ENCODE peak calls at places on chromosome 21, in nine cellular contexts. R, B, F, U, A, J, T, S and K are unnamed samples. For H3K9me3, the result is how much of the 10 kb centered on the place peaks cover.

GRCh38 chr21:39788383-39788782 is 43.4 kb downstream of the IGSF5 start:
- DNase-seq in R (peak), B (peak), F (no peak), U (peak), A (no peak), J (peak), T (peak), S (peak), K (no peak)

GRCh38 chr21:38805282-38806152 is at the start of gene ETS2:
- DNase-seq in R (peak), B (peak), F (peak), U (peak), A (peak), J (peak), T (peak), S (peak), K (peak)

GRCh38 chr21:42349420-42350075 is 1.2 kb downstream of the TFF2 start:
- DNase-seq in R (no peak), B (no peak), F (no peak), U (no peak), A (no peak), J (no peak), T (no peak), S (no peak), K (no peak)

GRCh38 chr21:42562258-42562657 is 48.6 kb downstream of the SLC37A1 start:
- DNase-seq in R (peak), B (no peak), F (no peak), U (no peak), A (no peak), J (no peak), T (no peak), S (peak), K (no peak)

GRCh38 chr21:39538453-39539042 is 74.2 kb upstream of the B3GALT5 start:
- DNase-seq in R (no peak), B (no peak), F (no peak), U (no peak), A (no peak), J (no peak), T (no peak), S (no peak), K (no peak)

GRCh38 chr21:25639922-25640670 is 1.0 kb downstream of the JAM2 start:
- DNase-seq in R (peak), B (no peak), F (no peak), U (peak), A (no peak), J (peak), T (peak), S (no peak), K (no peak)

GRCh38 chr21:39029086-39029772 is 154.0 kb downstream of the PSMG1 start:
- DNase-seq in R (no peak), B (no peak), F (no peak), U (no peak), A (no peak), J (no peak), T (no peak), S (no peak), K (no peak)

GRCh38 chr21:15415541-15416261 is 314.1 kb upstream of the USP25 start:
- DNase-seq in R (no peak), B (no peak), F (no peak), U (no peak), A (no peak), J (no peak), T (no peak), S (peak), K (no peak)

GRCh38 chr21:16563795-16564194 is 834.0 kb downstream of the USP25 start:
- DNase-seq in R (no peak), B (peak), F (no peak), U (peak), A (no peak), J (peak), T (no peak), S (peak), K (no peak)

DNA sequence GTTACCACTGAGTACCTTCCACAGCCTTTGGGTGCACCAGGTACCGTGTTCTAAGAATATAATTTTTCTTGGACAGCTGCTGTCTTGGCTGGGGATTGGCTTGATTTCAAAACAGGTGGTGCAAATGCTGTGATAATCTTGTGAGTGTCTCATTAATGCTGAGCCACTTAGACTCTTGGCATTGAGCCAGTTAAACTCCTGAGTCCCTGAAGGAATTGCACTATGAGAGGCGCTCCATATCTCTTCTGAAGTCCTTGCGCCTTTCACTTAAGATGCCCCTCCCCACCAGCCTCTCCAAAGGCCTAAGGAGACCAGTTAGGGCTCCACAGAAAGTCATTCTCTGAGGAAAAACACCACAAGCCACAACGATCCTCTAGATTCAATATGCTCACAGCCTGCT is 51.0 kb downstream of the BACH1 start:
- DNase-seq in R (no peak), B (peak), F (no peak), U (no peak), A (no peak), J (no peak), T (no peak), S (no peak), K (no peak)
- H3K4me3 ChIP-seq in R (no peak), B (no peak), F (no peak), U (no peak), A (no peak), J (no peak), T (no peak), S (no peak), K (no peak)

GRCh38 chr21:21807598-21807903 is 809.3 kb downstream of the NCAM2 start:
- DNase-seq in R (no peak), B (no peak), F (no peak), U (no peak), A (no peak), J (no peak), T (no peak), S (no peak), K (no peak)

GRCh38 chr21:21816778-21817177 is 818.6 kb downstream of the NCAM2 start:
- DNase-seq in R (no peak), B (no peak), F (no peak), U (no peak), A (no peak), J (no peak), T (no peak), S (no peak), K (no peak)

GRCh38 chr21:21818898-21819297 is 820.7 kb downstream of the NCAM2 start:
- DNase-seq in R (no peak), B (no peak), F (no peak), U (no peak), A (no peak), J (no peak), T (no peak), S (no peak), K (no peak)

GRCh38 chr21:21813934-21814333 is 815.7 kb downstream of the NCAM2 start:
- DNase-seq in R (no peak), B (no peak), F (no peak), U (no peak), A (no peak), J (no peak), T (no peak), S (no peak), K (no peak)

DNA sequence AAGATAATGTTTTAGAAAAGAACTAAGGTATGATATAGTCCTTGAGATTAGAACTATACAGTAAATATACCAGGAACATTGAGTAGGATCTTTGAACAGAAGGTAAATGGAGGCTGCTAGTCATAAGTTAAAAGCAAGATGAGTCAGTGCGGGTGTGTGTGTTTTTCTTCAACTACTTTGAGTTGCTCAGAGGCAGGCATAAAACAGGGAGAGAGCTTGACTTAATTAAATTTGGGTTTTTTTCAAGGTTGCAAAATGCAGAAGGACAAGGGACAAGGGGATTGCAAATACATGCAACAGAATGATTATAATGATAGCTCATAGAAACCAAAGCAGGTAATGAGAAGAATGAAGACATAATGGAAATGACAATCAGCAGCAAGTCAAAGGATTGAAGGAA is 815.1 kb downstream of the NCAM2 start:
- DNase-seq in R (no peak), B (no peak), F (no peak), U (no peak), A (no peak), J (no peak), T (no peak), S (no peak), K (no peak)
- H3K27ac ChIP-seq in R (no peak), B (no peak), F (no peak), U (no peak), A (no peak), J (no peak), T (no peak), S (no peak), K (no peak)

GRCh38 chr21:44437371-44437695 is 18.0 kb upstream of the LRRC3 start:
- DNase-seq in R (no peak), B (no peak), F (no peak), U (peak), A (no peak), J (no peak), T (no peak), S (no peak), K (no peak)
- H3K9me3 ChIP-seq in R (under half), B (under half), F (under half), U (under half), A (under half), J (under half), T (under half), S (under half), K (under half)

GRCh38 chr21:46634427-46634826 is 1.0 kb upstream of the PRMT2 start:
- DNase-seq in R (no peak), B (no peak), F (no peak), U (no peak), A (no peak), J (no peak), T (peak), S (peak), K (no peak)
- H3K4me3 ChIP-seq in R (no peak), B (peak), F (peak), U (peak), A (peak), J (peak), T (peak), S (peak), K (peak)

DNA sequence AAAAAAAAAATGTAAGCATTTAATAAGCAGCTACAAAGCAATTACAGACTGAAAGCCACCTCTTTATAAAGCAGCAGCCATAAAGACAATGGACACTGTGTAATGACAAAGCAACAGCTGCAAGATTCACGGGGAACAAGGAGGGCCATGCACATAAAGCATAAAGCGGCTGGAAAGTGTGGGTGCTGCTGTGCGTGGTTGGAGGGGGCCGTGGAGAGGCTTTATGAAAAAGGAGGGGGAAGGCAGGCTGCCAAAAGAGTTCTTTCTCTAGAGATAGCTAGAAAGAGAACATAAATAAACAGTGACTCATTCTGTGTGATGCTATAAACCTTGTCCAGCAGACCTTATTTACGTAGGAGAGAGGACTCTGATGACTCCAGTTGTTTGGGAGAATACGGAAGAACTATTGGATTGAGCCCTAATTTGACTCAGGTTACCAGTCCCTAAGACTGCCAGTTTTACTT is 49.3 kb downstream of the ADAMTS1 start:
- DNase-seq in R (peak), B (no peak), F (no peak), U (no peak), A (no peak), J (no peak), T (peak), S (no peak), K (no peak)
- H3K27ac ChIP-seq in R (peak), B (no peak), F (no peak), U (no peak), A (peak), J (no peak), T (no peak), S (no peak), K (peak)

DNA sequence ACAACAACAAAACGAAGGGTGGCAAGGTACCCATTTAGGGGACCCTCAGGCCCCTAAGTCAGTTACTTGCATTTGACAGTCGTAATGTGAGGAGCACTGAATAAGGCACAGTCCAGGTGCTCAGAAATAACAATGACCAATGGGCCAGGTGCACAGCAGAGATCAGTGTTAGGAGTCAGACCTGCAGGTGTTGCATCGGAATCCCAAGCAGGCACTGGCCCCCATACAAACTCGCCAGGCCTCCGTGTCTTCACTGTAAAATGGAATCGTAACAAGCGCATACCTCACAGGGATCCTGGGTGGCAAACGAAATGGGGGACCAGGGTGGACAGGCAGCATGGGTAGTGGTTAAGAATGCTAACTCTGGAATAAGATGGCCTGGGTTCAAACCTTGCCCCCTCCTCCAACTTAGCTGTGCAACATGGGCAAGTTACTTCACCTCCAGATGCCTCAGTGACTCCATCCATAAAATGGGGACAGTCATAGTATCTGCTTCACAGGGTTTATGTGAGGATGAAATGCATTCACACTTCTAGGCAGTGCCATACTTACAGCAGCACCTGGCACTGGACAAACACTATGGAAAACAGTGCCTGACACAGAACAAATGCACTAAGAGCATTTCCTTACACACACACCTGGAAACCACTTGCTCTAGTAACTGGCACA is 20.2 kb downstream of the RCAN1 start:
- DNase-seq in R (no peak), B (no peak), F (no peak), U (no peak), A (no peak), J (no peak), T (no peak), S (no peak), K (no peak)
- H3K9me3 ChIP-seq in R (under half), B (under half), F (under half), U (under half), A (under half), J (under half), T (under half), S (under half), K (under half)